ENCODE peak calls at places on chromosome 1, in five cellular contexts. One of them, this sample, is unnamed.

GRCh38 chr1:55860816-55861519 is 645.8 kb upstream of the USP24 start:
- DNase-seq in PC-3: no peak
- DNase-seq in GM20000: no peak
- DNase-seq in GM12865: peak; percentile 9
- DNase-seq in Caco-2: no peak
- DNase-seq in this sample: no peak

GRCh38 chr1:228009828-228010775 is 3.3 kb downstream of the WNT3A start:
- DNase-seq in PC-3: no peak
- DNase-seq in GM20000: no peak
- DNase-seq in GM12865: peak; percentile 54
- DNase-seq in Caco-2: no peak
- DNase-seq in this sample: no peak

GRCh38 chr1:31866450-31866801 is 50.6 kb upstream of the SPOCD1 start:
- DNase-seq in PC-3: no peak
- DNase-seq in GM20000: peak; percentile 64
- DNase-seq in GM12865: peak; percentile 79
- DNase-seq in Caco-2: no peak
- DNase-seq in this sample: no peak

GRCh38 chr1:220843481-220844011 is 35.7 kb upstream of the HLX start:
- DNase-seq in PC-3: no peak
- DNase-seq in GM20000: no peak
- DNase-seq in GM12865: no peak
- DNase-seq in Caco-2: no peak
- DNase-seq in this sample: no peak

GRCh38 chr1:101438359-101438758 is 201.5 kb downstream of the S1PR1 start:
- DNase-seq in PC-3: peak; percentile 51
- DNase-seq in GM20000: peak; percentile 35
- DNase-seq in GM12865: peak; percentile 82
- DNase-seq in Caco-2: no peak
- DNase-seq in this sample: no peak

GRCh38 chr1:71770121-71770520 is 512.2 kb downstream of the NEGR1 start:
- DNase-seq in PC-3: no peak
- DNase-seq in GM20000: no peak
- DNase-seq in GM12865: no peak
- DNase-seq in Caco-2: no peak
- DNase-seq in this sample: no peak

GRCh38 chr1:171805395-171806115 is 24.1 kb downstream of the METTL13 start:
- DNase-seq in PC-3: no peak
- DNase-seq in GM20000: peak; percentile 26
- DNase-seq in GM12865: peak; percentile 44
- DNase-seq in Caco-2: no peak
- DNase-seq in this sample: no peak

GRCh38 chr1:36555041-36555440 is 72.3 kb upstream of the CSF3R start:
- DNase-seq in PC-3: no peak
- DNase-seq in GM20000: no peak
- DNase-seq in GM12865: no peak
- DNase-seq in Caco-2: no peak
- DNase-seq in this sample: no peak

GRCh38 chr1:9593147-9593491 is 4.4 kb downstream of the TMEM201 start:
- DNase-seq in PC-3: no peak
- DNase-seq in GM20000: no peak
- DNase-seq in GM12865: no peak
- DNase-seq in Caco-2: no peak
- DNase-seq in this sample: no peak

GRCh38 chr1:234244482-234244881 is 128.8 kb upstream of the COA6 start:
- DNase-seq in PC-3: no peak
- DNase-seq in GM20000: peak; percentile 57
- DNase-seq in GM12865: peak; percentile 63
- DNase-seq in Caco-2: no peak
- DNase-seq in this sample: no peak

GRCh38 chr1:214717323-214717722 is 114.3 kb downstream of the CENPF start:
- DNase-seq in PC-3: peak; percentile 61
- DNase-seq in GM20000: no peak
- DNase-seq in GM12865: no peak
- DNase-seq in Caco-2: no peak
- DNase-seq in this sample: no peak

GRCh38 chr1:156886583-156887302 is 6.8 kb upstream of the PEAR1 start:
- DNase-seq in PC-3: no peak
- DNase-seq in GM20000: no peak
- DNase-seq in GM12865: no peak
- DNase-seq in Caco-2: no peak
- DNase-seq in this sample: no peak

GRCh38 chr1:209585672-209586071 is 2.2 kb downstream of the CAMK1G start:
- DNase-seq in PC-3: peak; percentile 68
- DNase-seq in GM20000: no peak
- DNase-seq in GM12865: no peak
- DNase-seq in Caco-2: no peak
- DNase-seq in this sample: peak; percentile 51

GRCh38 chr1:50622259-50622658 is 199.0 kb upstream of the DMRTA2 start:
- DNase-seq in PC-3: no peak
- DNase-seq in GM20000: no peak
- DNase-seq in GM12865: no peak
- DNase-seq in Caco-2: no peak
- DNase-seq in this sample: no peak

GRCh38 chr1:50615036-50615750 is 191.9 kb upstream of the DMRTA2 start:
- DNase-seq in PC-3: no peak
- DNase-seq in GM20000: no peak
- DNase-seq in GM12865: no peak
- DNase-seq in Caco-2: no peak
- DNase-seq in this sample: no peak

DNA sequence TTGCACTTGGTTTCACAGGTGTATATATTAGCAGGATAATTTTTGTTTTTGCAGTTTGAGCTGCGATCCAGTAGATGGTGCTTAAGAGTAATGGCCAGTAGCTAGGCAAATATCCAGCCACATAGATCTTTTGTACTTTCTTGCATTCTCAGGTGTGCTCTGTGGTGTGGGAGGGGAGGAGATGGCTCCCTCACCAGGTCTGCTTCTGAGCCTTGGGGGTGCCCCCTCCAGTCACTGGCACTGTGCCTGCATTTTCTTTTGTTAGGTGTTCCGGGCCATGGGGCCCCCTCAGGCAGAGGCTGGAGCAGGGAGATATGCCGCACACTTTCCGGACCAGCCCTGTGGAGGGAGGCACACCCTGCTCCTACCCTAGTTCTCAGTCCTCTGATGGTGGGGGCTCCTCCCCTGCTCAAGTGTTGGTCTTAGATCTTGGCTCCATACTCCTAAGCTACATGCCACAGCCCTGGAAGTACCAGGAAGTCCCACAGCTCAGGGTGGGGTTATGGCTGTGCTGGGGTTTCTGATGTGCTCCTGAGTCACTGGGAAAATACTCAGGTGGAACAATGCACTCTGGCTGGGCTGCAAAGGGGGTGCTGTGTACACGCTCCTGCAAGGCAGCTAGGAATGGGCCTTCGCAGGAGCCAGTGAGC is 197.6 kb upstream of the DMRTA2 start:
- DNase-seq in PC-3: peak; percentile 95
- DNase-seq in GM20000: no peak
- DNase-seq in GM12865: no peak
- DNase-seq in Caco-2: peak; percentile 27
- DNase-seq in this sample: no peak
- TF ChIP-seq CTCF in PC-3: peak; percentile 75
- TF ChIP-seq CTCF in GM20000: no peak
- TF ChIP-seq CTCF in GM12865: peak; percentile 9
- TF ChIP-seq CTCF in Caco-2: peak; percentile 17
- TF ChIP-seq CTCF in this sample: peak; percentile 49

GRCh38 chr1:201375169-201375568 is 2.3 kb downstream of the TNNT2 start:
- DNase-seq in PC-3: peak; percentile 67
- DNase-seq in GM20000: no peak
- DNase-seq in GM12865: no peak
- DNase-seq in Caco-2: no peak
- DNase-seq in this sample: no peak

GRCh38 chr1:201378804-201379203 is 1.3 kb upstream of the TNNT2 start:
- DNase-seq in PC-3: no peak
- DNase-seq in GM20000: no peak
- DNase-seq in GM12865: no peak
- DNase-seq in Caco-2: no peak
- DNase-seq in this sample: no peak

GRCh38 chr1:201376107-201376463 is 1.4 kb downstream of the TNNT2 start:
- DNase-seq in PC-3: no peak
- DNase-seq in GM20000: no peak
- DNase-seq in GM12865: no peak
- DNase-seq in Caco-2: no peak
- DNase-seq in this sample: no peak

GRCh38 chr1:201377611-201378092 is at the start of gene TNNT2:
- DNase-seq in PC-3: no peak
- DNase-seq in GM20000: no peak
- DNase-seq in GM12865: no peak
- DNase-seq in Caco-2: no peak
- DNase-seq in this sample: no peak

DNA sequence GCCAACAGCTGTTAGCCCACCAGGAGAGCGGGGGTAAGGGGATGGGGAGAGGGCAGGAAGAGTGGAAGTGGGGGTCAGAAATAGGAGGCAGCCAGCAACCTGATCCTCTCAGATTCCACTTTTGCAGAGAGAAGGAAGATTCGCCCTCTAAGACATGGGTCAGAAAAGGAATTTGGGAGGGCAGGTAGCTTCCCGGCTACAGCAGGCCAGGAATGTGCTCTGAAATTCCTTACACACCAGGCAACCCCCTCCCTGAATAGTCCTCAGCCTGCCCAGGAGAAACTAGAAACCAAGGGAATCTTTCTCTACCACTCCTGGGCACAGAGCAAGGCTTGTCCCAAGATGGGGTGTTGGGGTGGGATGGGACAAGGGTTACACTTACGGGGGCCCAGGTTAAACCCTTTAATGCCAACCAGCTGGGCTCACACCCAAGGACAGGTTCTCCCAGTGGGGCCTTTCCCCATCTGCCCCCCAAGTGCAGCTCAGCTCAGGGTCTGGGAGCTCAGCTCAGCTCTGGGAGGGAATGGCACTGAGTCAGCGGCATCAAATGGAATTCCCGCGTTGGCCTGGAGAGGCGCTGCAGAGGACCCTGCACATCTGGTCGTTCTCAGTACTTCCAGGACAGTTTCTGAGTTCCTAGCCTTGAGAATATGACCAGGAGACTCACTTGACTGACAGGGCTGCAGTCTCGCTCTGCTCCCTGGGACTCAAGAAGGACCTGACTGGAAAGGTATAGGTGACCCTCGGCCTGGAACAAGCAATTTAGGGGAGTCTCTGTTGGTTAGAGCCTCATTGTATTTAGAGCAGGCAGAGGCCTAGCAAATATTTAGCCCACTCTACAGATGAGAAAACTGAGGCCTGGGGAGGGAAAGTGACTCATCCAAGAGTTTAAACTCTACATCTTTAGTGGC is 761 bp downstream of the TNNT2 start:
- DNase-seq in PC-3: peak; percentile 76
- DNase-seq in GM20000: peak; percentile 75
- DNase-seq in GM12865: peak; percentile 16
- DNase-seq in Caco-2: peak; percentile 75
- DNase-seq in this sample: peak; percentile 49
- TF ChIP-seq CTCF in PC-3: peak; percentile 87
- TF ChIP-seq CTCF in GM20000: peak; percentile 60
- TF ChIP-seq CTCF in GM12865: peak; percentile 63
- TF ChIP-seq CTCF in Caco-2: peak; percentile 29
- TF ChIP-seq CTCF in this sample: peak; percentile 73

DNA sequence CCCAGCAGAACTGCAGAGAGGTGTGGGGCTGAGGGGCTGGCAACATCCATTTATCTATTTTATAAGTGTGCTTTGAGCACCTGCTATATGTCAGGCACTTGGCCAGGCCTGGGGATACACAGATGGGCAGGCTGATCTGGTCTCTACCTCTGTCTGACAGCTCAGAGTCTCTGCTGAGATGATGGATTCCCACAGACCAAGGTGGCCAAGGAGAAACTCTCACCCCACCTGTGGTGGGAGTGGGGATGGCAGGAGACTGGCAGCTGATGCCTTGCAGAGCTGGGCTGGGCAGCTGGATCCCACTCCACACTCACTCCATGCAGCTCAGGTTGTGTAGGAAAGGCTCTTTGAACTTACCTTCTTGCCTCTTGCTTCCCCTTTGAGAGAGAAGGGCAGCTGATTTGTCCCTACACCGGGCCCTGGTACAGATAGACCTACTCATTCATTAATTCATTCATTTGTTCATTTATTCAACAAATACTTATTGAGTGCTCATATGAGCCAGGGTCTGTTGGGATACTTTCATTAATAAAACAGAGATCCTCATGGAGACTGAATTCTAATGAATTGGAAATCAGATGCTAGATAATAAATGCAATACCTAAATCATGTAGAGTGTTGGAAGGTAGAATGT is 9.0 kb downstream of the ADORA1 start:
- DNase-seq in PC-3: peak; percentile 21
- DNase-seq in GM20000: no peak
- DNase-seq in GM12865: no peak
- DNase-seq in Caco-2: no peak
- DNase-seq in this sample: no peak
- TF ChIP-seq CTCF in PC-3: peak; percentile 23
- TF ChIP-seq CTCF in GM20000: no peak
- TF ChIP-seq CTCF in GM12865: peak; percentile 8
- TF ChIP-seq CTCF in Caco-2: no peak
- TF ChIP-seq CTCF in this sample: peak; percentile 25

GRCh38 chr1:245516178-245516829 is 361.5 kb downstream of the KIF26B start:
- DNase-seq in PC-3: peak; percentile 63
- DNase-seq in GM20000: no peak
- DNase-seq in GM12865: no peak
- DNase-seq in Caco-2: no peak
- DNase-seq in this sample: no peak

GRCh38 chr1:245512181-245512888 is 357.6 kb downstream of the KIF26B start:
- DNase-seq in PC-3: no peak
- DNase-seq in GM20000: no peak
- DNase-seq in GM12865: no peak
- DNase-seq in Caco-2: no peak
- DNase-seq in this sample: no peak

GRCh38 chr1:245512980-245513578 is 358.3 kb downstream of the KIF26B start:
- DNase-seq in PC-3: no peak
- DNase-seq in GM20000: no peak
- DNase-seq in GM12865: peak; percentile 41
- DNase-seq in Caco-2: no peak
- DNase-seq in this sample: no peak
- TF ChIP-seq CTCF in PC-3: no peak
- TF ChIP-seq CTCF in GM20000: no peak
- TF ChIP-seq CTCF in GM12865: peak; percentile 13
- TF ChIP-seq CTCF in Caco-2: no peak
- TF ChIP-seq CTCF in this sample: peak; percentile 26

GRCh38 chr1:3785458-3786157 is 10.7 kb downstream of the LRRC47 start:
- DNase-seq in PC-3: peak; percentile 49
- DNase-seq in GM20000: peak; percentile 30
- DNase-seq in GM12865: peak; percentile 48
- DNase-seq in Caco-2: no peak
- DNase-seq in this sample: no peak
- TF ChIP-seq CTCF in PC-3: peak; percentile 77
- TF ChIP-seq CTCF in GM20000: no peak
- TF ChIP-seq CTCF in GM12865: peak; percentile 58
- TF ChIP-seq CTCF in Caco-2: no peak
- TF ChIP-seq CTCF in this sample: peak; percentile 31

This sample was measured in progenitor cell of endocrine pancreas.